ENCODE peak calls at places on chromosomes 5 and 9, in seven cellular contexts. W is LoVo; G is AML-193; V is activated CD4-positive, alpha-beta T cell treated with anti-CD3 and anti-CD28 coated beads, Interleukin-2, amount 50 U/mL, for 1 hour; K is ovary; H is left ventricle myocardium inferior; S is EH. O is an unnamed sample.

GRCh38 chr9:108727580-108728056 is 128.2 kb downstream of the ACTL7B start:
- DNase-seq in W (no peak), G (no peak), V (no peak), K (no peak), H (peak), S (no peak), O (no peak)

GRCh38 chr9:121275781-121276658 is 8.1 kb downstream of the GSN start:
- DNase-seq in W (no peak), G (no peak), V (no peak), K (no peak), H (no peak), S (no peak), O (no peak)

GRCh38 chr5:43192558-43193170 is 639 bp downstream of the NIM1K start:
- DNase-seq in W (no peak), G (no peak), V (peak), K (peak), H (no peak), S (peak), O (peak)

GRCh38 chr9:127204771-127205470 is 59.7 kb upstream of the GARNL3 start:
- DNase-seq in W (peak), G (no peak), V (no peak), K (no peak), H (peak), S (peak), O (no peak)

GRCh38 chr5:177474845-177475562 is 1.6 kb upstream of the DBN1 start:
- DNase-seq in W (no peak), G (no peak), V (no peak), K (no peak), H (no peak), S (peak), O (no peak)

GRCh38 chr5:149840226-149840825 is 104.3 kb downstream of the PDE6A start:
- DNase-seq in W (no peak), G (no peak), V (no peak), K (no peak), H (no peak), S (no peak), O (no peak)

GRCh38 chr5:150989695-150990094 is 30.7 kb upstream of the GPX3 start:
- DNase-seq in W (no peak), G (peak), V (no peak), K (no peak), H (no peak), S (peak), O (no peak)

GRCh38 chr5:6525910-6526309 is 77.3 kb downstream of the UBE2QL1 start:
- DNase-seq in W (peak), G (peak), V (no peak), K (no peak), H (no peak), S (peak), O (no peak)

GRCh38 chr5:122846051-122846567 is 696 bp downstream of the SNX24 start:
- DNase-seq in W (peak), G (no peak), V (no peak), K (no peak), H (no peak), S (peak), O (no peak)

GRCh38 chr5:148543727-148544126 is 110.6 kb downstream of the HTR4 start:
- DNase-seq in W (no peak), G (no peak), V (no peak), K (no peak), H (no peak), S (no peak), O (no peak)

GRCh38 chr5:61603211-61603908 is 271.3 kb downstream of the ZSWIM6 start:
- DNase-seq in W (no peak), G (no peak), V (no peak), K (no peak), H (peak), S (peak), O (no peak)

GRCh38 chr9:16832101-16832500 is 38.4 kb downstream of the BNC2 start:
- DNase-seq in W (no peak), G (no peak), V (no peak), K (no peak), H (no peak), S (no peak), O (no peak)

GRCh38 chr5:16673241-16673998 is 56.6 kb upstream of the RETREG1 start:
- DNase-seq in W (no peak), G (no peak), V (peak), K (no peak), H (no peak), S (no peak), O (no peak)

GRCh38 chr5:148856424-148856823 is 30.0 kb downstream of the ADRB2 start:
- DNase-seq in W (no peak), G (no peak), V (no peak), K (no peak), H (peak), S (no peak), O (no peak)